ENCODE peak calls at places on chromosomes 5 and 9, in nine cellular contexts. K is sigmoid colon, I is stomach, J is lower leg skin, Z is IMR-90, X is heart left ventricle, P is uterus, Q is ovary, B is HepG2. U is an unnamed sample.
A peak's percentile ranks its signal among the peaks of the same experiment; 100 is the strongest.

GRCh38 chr5:37090123-37090726 is 159.0 kb downstream of the CPLANE1 start:
- DNase-seq in K (no peak), I (no peak), J (no peak), Z (no peak), X (no peak), P (no peak), Q (no peak), B (peak; percentile 84), U (no peak)

GRCh38 chr5:112275671-112276070 is 143.4 kb downstream of the EPB41L4A start:
- DNase-seq in K (no peak), I (no peak), J (no peak), Z (no peak), X (no peak), P (no peak), Q (no peak), B (no peak), U (no peak)

GRCh38 chr5:56147106-56147505 is 86.0 kb downstream of the ANKRD55 start:
- DNase-seq in K (no peak), I (no peak), J (no peak), Z (no peak), X (no peak), P (no peak), Q (no peak), B (no peak), U (no peak)

GRCh38 chr5:63963926-63964325 is 1.7 kb upstream of the HTR1A start:
- DNase-seq in K (no peak), I (no peak), J (no peak), Z (no peak), X (no peak), P (no peak), Q (no peak), B (no peak), U (no peak)

GRCh38 chr5:14714706-14715105 is 50.2 kb downstream of the OTULIN start:
- DNase-seq in K (no peak), I (no peak), J (peak; percentile 59), Z (no peak), X (no peak), P (no peak), Q (no peak), B (no peak), U (no peak)

GRCh38 chr9:81394816-81395215 is 294.5 kb downstream of the TLE1 start:
- DNase-seq in K (no peak), I (no peak), J (no peak), Z (no peak), X (no peak), P (no peak), Q (no peak), B (no peak), U (no peak)

GRCh38 chr5:86626149-86626548 is 8.4 kb downstream of the COX7C start:
- DNase-seq in K (no peak), I (no peak), J (no peak), Z (no peak), X (no peak), P (no peak), Q (no peak), B (no peak), U (no peak)

GRCh38 chr5:61386062-61386800 is 54.2 kb downstream of the ZSWIM6 start:
- DNase-seq in K (no peak), I (no peak), J (no peak), Z (no peak), X (no peak), P (no peak), Q (no peak), B (peak; percentile 44), U (no peak)

GRCh38 chr9:127163409-127163808 is 41.0 kb upstream of the ANGPTL2 start:
- DNase-seq in K (no peak), I (no peak), J (no peak), Z (peak; percentile 82), X (no peak), P (peak; percentile 19), Q (peak; percentile 20), B (peak; percentile 30), U (peak; percentile 50)

GRCh38 chr9:34869390-34869789 is 88.7 kb upstream of the PHF24 start:
- DNase-seq in K (no peak), I (no peak), J (no peak), Z (peak; percentile 19), X (no peak), P (no peak), Q (no peak), B (peak; percentile 16), U (no peak)

GRCh38 chr9:91059713-91060112 is 258.1 kb downstream of the SYK start:
- DNase-seq in K (no peak), I (no peak), J (peak; percentile 83), Z (no peak), X (no peak), P (peak; percentile 66), Q (no peak), B (no peak), U (no peak)

GRCh38 chr5:8478308-8478707 is 609.4 kb downstream of the MTRR start:
- DNase-seq in K (no peak), I (no peak), J (no peak), Z (no peak), X (no peak), P (no peak), Q (no peak), B (no peak), U (no peak)

GRCh38 chr9:130473521-130473920 is 28.8 kb downstream of the ASS1 start:
- DNase-seq in K (no peak), I (no peak), J (no peak), Z (no peak), X (no peak), P (no peak), Q (no peak), B (no peak), U (no peak)

GRCh38 chr5:67515020-67515689 is 318.6 kb upstream of the CD180 start:
- DNase-seq in K (no peak), I (no peak), J (no peak), Z (no peak), X (no peak), P (no peak), Q (no peak), B (no peak), U (no peak)

GRCh38 chr5:39005566-39006232 is 68.5 kb downstream of the RICTOR start:
- DNase-seq in K (no peak), I (no peak), J (no peak), Z (peak; percentile 22), X (no peak), P (no peak), Q (no peak), B (peak; percentile 12), U (peak; percentile 23)

GRCh38 chr5:177389368-177390169 is 5.3 kb downstream of the SLC34A1 start:
- DNase-seq in K (no peak), I (no peak), J (no peak), Z (peak; percentile 96), X (no peak), P (no peak), Q (no peak), B (peak; percentile 21), U (no peak)

GRCh38 chr5:58717303-58718012 is 134.6 kb downstream of the RAB3C start:
- DNase-seq in K (no peak), I (no peak), J (no peak), Z (no peak), X (no peak), P (no peak), Q (no peak), B (no peak), U (no peak)

GRCh38 chr5:31639488-31640011 is 619 bp downstream of the PDZD2 start:
- DNase-seq in K (no peak), I (no peak), J (peak; percentile 73), Z (no peak), X (peak; percentile 31), P (no peak), Q (peak; percentile 29), B (no peak), U (no peak)

DNA sequence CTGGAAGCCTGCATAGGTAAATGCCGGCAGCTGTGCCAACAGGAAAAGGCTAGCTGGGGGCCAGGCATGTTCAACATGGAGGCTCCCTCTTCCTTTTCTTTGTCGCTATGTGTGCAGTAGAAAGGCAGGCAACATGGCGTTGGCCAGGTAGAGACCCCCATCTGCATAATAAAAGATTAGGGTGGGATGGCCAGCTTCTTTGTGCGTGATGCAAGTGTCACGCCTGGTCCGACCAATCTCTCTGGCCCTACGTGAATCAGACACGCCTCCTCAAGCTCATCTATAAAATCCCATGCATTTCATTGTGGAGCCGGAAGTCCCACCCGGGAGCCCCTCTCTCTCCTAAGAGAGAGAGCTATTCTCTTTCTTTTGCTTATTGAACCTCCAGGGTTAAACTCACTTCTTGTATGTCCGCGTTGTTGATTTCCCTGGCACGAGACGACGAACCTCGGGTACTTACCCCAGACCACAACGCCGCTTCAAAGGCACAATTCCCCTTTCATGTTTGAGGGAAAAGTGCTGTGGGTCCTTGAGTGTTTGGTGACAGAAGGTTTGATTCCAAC is 25.0 kb upstream of the C5orf47 start:
- DNase-seq in K (no peak), I (no peak), J (no peak), Z (no peak), X (no peak), P (no peak), Q (no peak), B (no peak), U (peak; percentile 66)
- TF ChIP-seq POLR2A in K (no peak), I (no peak), J (no peak), Z (no peak), X (no peak), P (no peak), Q (no peak), B (no peak), U (no peak)

GRCh38 chr9:97627624-97628023 is 5.5 kb downstream of the TSTD2 start:
- DNase-seq in K (no peak), I (no peak), J (no peak), Z (peak; percentile 52), X (no peak), P (no peak), Q (no peak), B (no peak), U (no peak)
- H3K4me3 ChIP-seq in K (no peak overlapping the region), I (no peak overlapping the region), J (no peak overlapping the region), Z (no peak overlapping the region), X (no peak overlapping the region), P (no peak overlapping the region), Q (no peak overlapping the region), B (no peak overlapping the region), U (no peak overlapping the region)

DNA sequence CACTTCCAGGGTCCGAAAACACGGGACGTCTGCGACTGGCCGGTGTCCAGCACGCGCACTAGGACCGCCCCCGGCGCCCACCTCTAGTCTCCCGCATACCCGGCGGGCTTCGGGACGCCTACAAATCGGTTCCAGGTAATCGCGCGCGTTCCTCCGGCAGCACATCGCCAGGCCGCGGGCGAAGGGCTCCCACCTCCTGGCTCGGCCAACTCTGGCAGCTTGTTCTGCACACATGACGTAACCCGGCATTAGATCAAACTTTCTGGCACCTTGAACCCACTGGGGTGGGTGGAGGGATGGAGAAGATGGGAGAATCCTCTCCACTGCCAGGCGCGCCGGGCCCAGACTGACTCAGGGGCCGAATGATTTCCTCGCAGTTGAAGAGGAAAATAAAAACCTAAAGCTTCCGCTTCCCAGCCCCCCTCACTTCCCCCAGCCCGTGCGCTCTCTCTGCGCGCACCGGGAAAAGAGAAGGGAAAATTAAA is 1.2 kb downstream of the EFNA5 start:
- DNase-seq in K (peak; percentile 72), I (peak; percentile 39), J (peak; percentile 89), Z (peak; percentile 2), X (peak; percentile 50), P (no peak), Q (peak; percentile 19), B (no peak), U (peak; percentile 33)
- TF ChIP-seq POLR2A in K (no peak), I (no peak), J (no peak), Z (no peak), X (no peak), P (no peak), Q (no peak), B (no peak), U (no peak)

GRCh38 chr5:172764861-172765765 is 5.9 kb downstream of the DUSP1 start:
- DNase-seq in K (peak; percentile 98), I (peak; percentile 96), J (peak; percentile 99), Z (peak; percentile 99), X (peak; percentile 97), P (peak; percentile 100), Q (peak; percentile 98), B (peak; percentile 99), U (peak; percentile 98)
- H3K4me3 ChIP-seq in K (peak overlapping the region; percentile 80), I (peak overlapping the region; percentile 37), J (no peak overlapping the region), Z (peak overlapping the region; percentile 12), X (peak overlapping the region; percentile 94), P (peak overlapping the region; percentile 8), Q (peak overlapping the region; percentile 82), B (peak overlapping the region; percentile 73), U (no peak overlapping the region)